ENCODE peak calls at places on chromosome 1, in six cellular contexts. M is left ventricle myocardium superior; C is activated CD8-positive, alpha-beta T cell treated with anti-CD3 and anti-CD28 coated beads for 36 hours; L is D341Med; S is retina; P is stimulated activated CD4-positive, alpha-beta T cell treated with anti-CD3 and anti-CD28 coated beads, Interleukin-1b, Interleukin-23, amount 100 ng/mL, for 4 hours. Y is an unnamed sample.
A peak's percentile ranks its signal among the peaks of the same experiment; 100 is the strongest.

GRCh38 chr1:208089971-208090755 is 154.0 kb downstream of the PLXNA2 start:
- DNase-seq in S (no peak), P (no peak), L (no peak), C (no peak), M (peak; percentile 63), Y (peak; percentile 60)

GRCh38 chr1:155104605-155105534 is 22.8 kb upstream of the EFNA1 start:
- DNase-seq in L (no peak), S (no peak), P (no peak), M (no peak), C (no peak), Y (no peak)

GRCh38 chr1:228555074-228555989 is 68.2 kb downstream of the RNF187 start:
- DNase-seq in S (no peak), C (peak; percentile 11), L (peak; percentile 40), M (no peak), P (no peak), Y (peak; percentile 27)

GRCh38 chr1:35644204-35644603 is 2.9 kb upstream of the PSMB2 start:
- DNase-seq in M (no peak), P (no peak), L (no peak), C (no peak), S (no peak), Y (no peak)

GRCh38 chr1:49408346-49408745 is 615.4 kb downstream of the AGBL4 start:
- DNase-seq in M (no peak), P (no peak), C (no peak), L (no peak), S (no peak), Y (no peak)

GRCh38 chr1:13830170-13830569 is 130.2 kb downstream of the PRDM2 start:
- DNase-seq in P (no peak), L (peak; percentile 5), M (no peak), C (no peak), S (no peak), Y (peak; percentile 1)

GRCh38 chr1:185896863-185897262 is 162.7 kb downstream of the HMCN1 start:
- DNase-seq in C (no peak), S (no peak), M (no peak), L (no peak), P (no peak), Y (no peak)

GRCh38 chr1:53359225-53359933 is 31.5 kb upstream of the LRP8 start:
- DNase-seq in M (no peak), S (no peak), P (no peak), C (no peak), L (peak; percentile 5), Y (no peak)

GRCh38 chr1:205229916-205230700 is 2.4 kb downstream of the TMCC2 start:
- DNase-seq in S (no peak), L (no peak), C (no peak), M (no peak), P (no peak), Y (no peak)

GRCh38 chr1:68916227-68916853 is 419.5 kb upstream of the DEPDC1 start:
- DNase-seq in M (no peak), C (no peak), L (peak; percentile 16), P (no peak), S (peak; percentile 32), Y (no peak)

GRCh38 chr1:110214454-110215404 is 4.6 kb downstream of the KCNC4 start:
- DNase-seq in L (no peak), P (no peak), C (no peak), M (no peak), S (peak; percentile 45), Y (peak; percentile 57)

GRCh38 chr1:39996396-39997004 is 41.6 kb downstream of the MFSD2A start:
- DNase-seq in L (no peak), S (no peak), C (no peak), P (no peak), M (no peak), Y (no peak)

GRCh38 chr1:26537951-26538352 is 8.4 kb downstream of the RPS6KA1 start:
- DNase-seq in M (no peak), C (peak; percentile 33), P (no peak), L (no peak), S (no peak), Y (no peak)

GRCh38 chr1:52157582-52157981 is 15.7 kb downstream of the ZFYVE9 start:
- DNase-seq in C (no peak), L (no peak), P (no peak), M (no peak), S (no peak), Y (no peak)

GRCh38 chr1:199759268-199759724 is 268.2 kb upstream of the NR5A2 start:
- DNase-seq in L (no peak), S (no peak), M (no peak), P (no peak), C (no peak), Y (no peak)

GRCh38 chr1:38615680-38616079 is 243.9 kb downstream of the RRAGC start:
- DNase-seq in C (peak; percentile 7), S (no peak), L (no peak), M (no peak), P (no peak), Y (no peak)

GRCh38 chr1:68015369-68015768 is 35.1 kb downstream of the DIRAS3 start:
- DNase-seq in M (no peak), P (no peak), S (no peak), C (no peak), L (no peak), Y (no peak)

GRCh38 chr1:47940321-47940720 is 56.9 kb downstream of the TRABD2B start:
- DNase-seq in L (no peak), C (no peak), P (no peak), S (no peak), M (no peak), Y (no peak)

GRCh38 chr1:155455588-155456195 is 106.9 kb downstream of the ASH1L start:
- DNase-seq in L (peak; percentile 61), P (no peak), M (no peak), C (no peak), S (no peak), Y (peak; percentile 66)

GRCh38 chr1:187010571-187011309 is 182.0 kb downstream of the PLA2G4A start:
- DNase-seq in C (no peak), L (no peak), P (no peak), S (no peak), M (no peak), Y (no peak)

GRCh38 chr1:36771222-36771621 is 263.1 kb downstream of the GRIK3 start:
- DNase-seq in P (no peak), S (peak; percentile 47), M (no peak), C (no peak), L (no peak), Y (no peak)

GRCh38 chr1:24702511-24703293 is 42.5 kb upstream of the CLIC4 start:
- DNase-seq in P (no peak), M (peak; percentile 60), C (no peak), L (no peak), S (no peak), Y (no peak)

GRCh38 chr1:245051349-245052221 is 103.2 kb upstream of the KIF26B start:
- DNase-seq in M (peak; percentile 57), C (peak; percentile 45), L (no peak), P (no peak), S (no peak), Y (no peak)

GRCh38 chr1:1462318-1462966 is 9.1 kb upstream of the ATAD3B start:
- DNase-seq in S (no peak), L (peak; percentile 29), M (peak; percentile 52), C (peak; percentile 31), P (no peak), Y (peak; percentile 85)

GRCh38 chr1:110240476-110241210 is 30.5 kb downstream of the KCNC4 start:
- DNase-seq in L (no peak), S (peak; percentile 25), C (no peak), M (no peak), P (no peak), Y (peak; percentile 53)

GRCh38 chr1:59521456-59521855 is 224.6 kb downstream of the FGGY start:
- DNase-seq in P (no peak), M (no peak), L (no peak), S (no peak), C (no peak), Y (no peak)

Y was measured in SK-N-SH.